ENCODE peak calls at places on chromosome 4, in seven cellular contexts. L is endothelial cell, J is sigmoid colon, F is osteocyte, A is left ventricle myocardium inferior, M is psoas muscle, W is HCT116. T is an unnamed sample.

GRCh38 chr4:131052646-131053045 is 1956.7 kb downstream of the C4orf33 start:
- DNase-seq in F (no peak), M (no peak), W (no peak), A (no peak), L (no peak), J (no peak), T (no peak)

GRCh38 chr4:80049813-80050534 is 23.1 kb downstream of the ANTXR2 start:
- DNase-seq in M (no peak), J (no peak), L (no peak), A (no peak), W (no peak), F (no peak), T (no peak)

GRCh38 chr4:66572949-66573348 is 902.7 kb upstream of the EPHA5 start:
- DNase-seq in L (no peak), F (no peak), A (no peak), J (no peak), W (no peak), M (no peak), T (no peak)

GRCh38 chr4:98284640-98285046 is 23.5 kb downstream of the RAP1GDS1 start:
- DNase-seq in F (no peak), W (peak), L (no peak), A (no peak), J (no peak), M (no peak), T (peak)

GRCh38 chr4:94668724-94669123 is 89.0 kb upstream of the BMPR1B start:
- DNase-seq in F (no peak), W (no peak), L (no peak), A (no peak), M (no peak), J (no peak), T (no peak)

GRCh38 chr4:110170861-110171260 is 27.6 kb downstream of the ELOVL6 start:
- DNase-seq in W (no peak), A (no peak), J (no peak), L (no peak), F (no peak), M (no peak), T (no peak)

GRCh38 chr4:150582881-150583286 is 933 bp downstream of the MAB21L2 start:
- DNase-seq in A (no peak), M (peak), F (no peak), W (no peak), J (peak), L (peak), T (no peak)

GRCh38 chr4:76250962-76251361 is 559 bp upstream of the FAM47E start:
- DNase-seq in J (no peak), A (no peak), M (no peak), W (no peak), F (no peak), L (no peak), T (no peak)

GRCh38 chr4:153005914-153006381 is 69.8 kb downstream of the FHDC1 start:
- DNase-seq in A (no peak), J (peak), M (no peak), F (no peak), W (no peak), L (no peak), T (no peak)

GRCh38 chr4:17574206-17574605 is 2.8 kb upstream of the LAP3 start:
- DNase-seq in W (no peak), J (no peak), F (no peak), L (no peak), A (no peak), M (no peak), T (no peak)

GRCh38 chr4:17580969-17581368 is 4.0 kb downstream of the LAP3 start:
- DNase-seq in A (no peak), L (no peak), M (no peak), W (no peak), J (no peak), F (no peak), T (no peak)

GRCh38 chr4:17576932-17577659 is at the start of gene LAP3:
- DNase-seq in A (peak), W (peak), F (peak), J (peak), L (peak), M (peak), T (peak)

GRCh38 chr4:17578482-17578891 is 1.5 kb downstream of the LAP3 start:
- DNase-seq in M (no peak), F (no peak), A (no peak), W (no peak), J (no peak), L (no peak), T (no peak)

GRCh38 chr4:17577660-17578481 is 873 bp downstream of the LAP3 start:
- DNase-seq in M (peak), W (no peak), L (peak), A (peak), F (no peak), J (peak), T (peak)
- TF ChIP-seq CTCF in M (no peak), W (no peak), L (no peak), A (no peak), F (no peak), J (no peak), T (no peak)

DNA sequence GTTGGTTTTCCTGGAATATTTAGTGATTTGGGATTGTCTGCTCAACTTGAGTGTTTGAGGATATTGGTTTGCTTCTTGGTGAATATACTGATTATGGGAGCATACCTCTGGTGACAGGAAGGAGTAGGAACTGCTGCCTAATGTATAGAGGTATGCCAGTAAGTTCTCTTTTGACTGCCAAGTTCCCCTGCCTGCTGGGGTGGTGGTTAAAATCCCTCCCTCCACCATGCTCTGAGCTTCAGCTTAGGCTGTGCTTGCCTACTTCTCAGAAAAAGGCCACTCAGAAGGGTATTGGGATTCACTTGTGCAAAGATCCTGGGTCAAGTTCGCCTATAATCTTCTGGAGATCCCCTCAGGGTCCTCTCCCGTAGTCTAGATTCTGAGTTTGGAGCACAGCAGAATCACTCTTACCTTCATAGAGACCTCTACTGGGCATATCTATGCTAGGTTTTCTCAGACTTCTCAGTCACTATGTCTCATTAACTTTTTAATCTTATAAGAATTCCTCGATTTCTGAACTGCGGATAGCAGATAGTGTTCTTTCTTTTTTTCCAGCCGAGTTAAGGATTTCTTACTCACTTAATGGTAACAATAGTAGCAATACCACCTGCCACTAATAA is 44.7 kb upstream of the DCK start:
- DNase-seq in F (no peak), L (no peak), A (no peak), J (no peak), M (no peak), W (no peak), T (no peak)
- TF ChIP-seq CTCF in F (no peak), L (no peak), A (no peak), J (no peak), M (no peak), W (no peak), T (no peak)

GRCh38 chr4:17168571-17168970 is 270.1 kb upstream of the LDB2 start:
- DNase-seq in M (no peak), A (no peak), W (no peak), F (no peak), L (no peak), J (no peak), T (no peak)

GRCh38 chr4:17169699-17170098 is 271.3 kb upstream of the LDB2 start:
- DNase-seq in J (no peak), M (no peak), L (no peak), A (no peak), W (no peak), F (no peak), T (no peak)

GRCh38 chr4:17174751-17175150 is 276.3 kb upstream of the LDB2 start:
- DNase-seq in A (no peak), F (no peak), L (no peak), M (no peak), J (no peak), W (no peak), T (no peak)

DNA sequence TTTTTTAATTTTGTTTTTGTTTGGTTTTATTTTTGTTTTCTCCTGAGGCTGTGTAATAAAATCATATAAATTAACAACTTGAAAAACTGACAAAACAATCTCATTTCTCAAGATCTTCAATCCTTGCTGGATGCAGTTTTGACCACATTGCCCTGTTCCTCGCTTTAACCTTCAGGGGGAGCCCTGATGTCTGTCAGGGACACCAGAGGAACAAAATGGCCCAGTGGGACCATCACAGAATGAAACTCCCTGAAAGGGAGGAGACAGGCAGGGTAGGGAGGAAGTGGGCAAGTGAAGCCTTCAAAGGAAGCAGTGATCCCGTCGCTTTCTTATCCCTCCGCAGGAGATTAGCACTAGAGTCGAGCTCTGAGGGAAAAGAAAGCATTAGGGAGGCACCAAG is 274.9 kb upstream of the LDB2 start:
- DNase-seq in W (no peak), L (peak), A (no peak), M (no peak), F (no peak), J (no peak), T (no peak)
- TF ChIP-seq CTCF in W (peak), L (no peak), A (peak), M (no peak), F (peak), J (no peak), T (no peak)

GRCh38 chr4:181478675-181479074 is 764.5 kb upstream of the TENM3 start:
- DNase-seq in F (no peak), W (no peak), L (no peak), J (no peak), A (no peak), M (no peak), T (no peak)
- TF ChIP-seq CTCF in F (no peak), W (no peak), L (no peak), J (no peak), A (no peak), M (no peak), T (no peak)

GRCh38 chr4:122469457-122469856 is 12.9 kb upstream of the IL2 start:
- DNase-seq in M (no peak), L (no peak), A (no peak), F (no peak), J (no peak), W (no peak), T (no peak)
- TF ChIP-seq CTCF in M (no peak), L (no peak), A (no peak), F (no peak), J (no peak), W (no peak), T (no peak)

GRCh38 chr4:170988446-170988845 is 824.8 kb upstream of the GALNTL6 start:
- DNase-seq in A (no peak), J (no peak), M (no peak), F (no peak), W (no peak), L (no peak), T (no peak)

DNA sequence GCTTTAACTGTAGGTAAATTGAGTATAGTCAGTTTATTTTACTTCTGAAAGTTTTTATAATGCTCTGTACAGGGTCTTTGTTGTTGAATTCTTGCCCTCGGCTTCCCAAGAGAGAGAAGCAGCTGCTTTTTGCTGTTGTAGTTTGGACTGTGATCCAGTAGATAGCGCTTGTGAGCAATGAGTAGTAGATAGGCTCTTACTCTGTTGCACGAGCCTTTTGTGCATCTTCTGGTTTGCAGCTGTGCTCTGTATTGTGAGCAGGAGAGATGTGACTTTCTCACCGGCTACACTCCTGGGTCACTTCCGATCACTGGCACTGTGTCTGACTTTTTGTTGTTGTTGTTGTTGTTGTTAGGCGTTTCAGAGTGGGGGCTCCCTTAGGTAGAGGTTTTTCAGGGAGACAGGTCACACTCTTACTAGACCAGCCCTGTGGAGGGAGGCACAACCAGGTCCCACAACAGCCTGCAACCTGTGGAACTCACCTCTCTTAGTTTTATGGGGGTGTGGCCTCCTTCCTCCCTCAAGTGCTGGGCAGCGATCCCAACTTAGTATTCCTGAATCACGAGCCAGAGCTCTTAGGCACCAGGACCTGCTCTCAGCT is 822.1 kb upstream of the GALNTL6 start:
- DNase-seq in M (no peak), A (no peak), F (no peak), J (no peak), L (peak), W (peak), T (peak)
- TF ChIP-seq CTCF in M (no peak), A (peak), F (peak), J (no peak), L (peak), W (peak), T (no peak)

GRCh38 chr4:32462944-32463343 is 1742.8 kb downstream of the PCDH7 start:
- DNase-seq in W (peak), A (no peak), M (no peak), J (no peak), L (peak), F (no peak), T (no peak)
- TF ChIP-seq CTCF in W (peak), A (peak), M (no peak), J (no peak), L (peak), F (peak), T (no peak)

DNA sequence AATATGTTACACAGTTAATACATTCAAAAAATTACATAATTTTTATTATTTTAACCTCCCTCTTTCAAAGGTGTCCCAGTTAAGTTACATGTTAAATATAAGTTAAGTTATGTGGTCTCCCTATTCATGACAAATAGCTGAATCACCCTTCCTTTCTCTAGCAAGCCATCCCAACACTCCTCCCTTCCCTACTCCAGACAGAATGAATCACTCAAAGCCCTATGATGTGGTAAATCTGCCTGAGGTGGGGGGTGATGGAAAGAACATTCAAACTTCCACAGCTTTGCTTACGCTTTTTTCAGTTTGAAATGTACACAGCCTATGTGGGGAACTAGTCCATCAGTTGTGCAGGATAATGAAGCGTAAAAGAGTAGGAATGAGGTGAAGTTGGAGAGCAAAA is 90.1 kb downstream of the CXCL13 start:
- DNase-seq in W (peak), L (no peak), J (no peak), F (no peak), A (no peak), M (no peak), T (peak)
- TF ChIP-seq CTCF in W (no peak), L (no peak), J (no peak), F (no peak), A (no peak), M (no peak), T (no peak)